ENCODE peak calls at places on chromosomes 13 and 19, in five cellular contexts. One of them, this sample, is unnamed.

GRCh38 chr13:30806784-30807183 is 71.4 kb downstream of the ALOX5AP start:
- DNase-seq in A549: peak
- DNase-seq in K562: no peak
- DNase-seq in HepG2: no peak
- DNase-seq in GM12878: no peak
- DNase-seq in this sample: no peak

GRCh38 chr19:47124937-47125668 is 5.5 kb upstream of the SAE1 start:
- DNase-seq in K562: peak
- DNase-seq in HepG2: peak
- DNase-seq in A549: peak
- DNase-seq in GM12878: no peak
- DNase-seq in this sample: no peak

GRCh38 chr19:6071103-6071485 is 39.2 kb downstream of the RFX2 start:
- DNase-seq in GM12878: no peak
- DNase-seq in HepG2: no peak
- DNase-seq in K562: no peak
- DNase-seq in A549: no peak
- DNase-seq in this sample: no peak

GRCh38 chr13:43572601-43573360 is 214.0 kb downstream of the ENOX1 start:
- DNase-seq in HepG2: no peak
- DNase-seq in K562: no peak
- DNase-seq in GM12878: no peak
- DNase-seq in A549: no peak
- DNase-seq in this sample: no peak

GRCh38 chr19:2135474-2136402 is 15.6 kb downstream of the AP3D1 start:
- DNase-seq in A549: no peak
- DNase-seq in GM12878: no peak
- DNase-seq in HepG2: no peak
- DNase-seq in K562: no peak
- DNase-seq in this sample: no peak

GRCh38 chr19:10550336-10550735 is 6.6 kb downstream of the ATG4D start:
- DNase-seq in A549: no peak
- DNase-seq in GM12878: no peak
- DNase-seq in K562: no peak
- DNase-seq in HepG2: no peak
- DNase-seq in this sample: no peak

GRCh38 chr13:25406377-25406776 is 34.6 kb downstream of the ATP8A2 start:
- DNase-seq in K562: peak
- DNase-seq in A549: peak
- DNase-seq in GM12878: no peak
- DNase-seq in HepG2: peak
- DNase-seq in this sample: peak

GRCh38 chr13:83065136-83065535 is 817.1 kb downstream of the SLITRK1 start:
- DNase-seq in K562: no peak
- DNase-seq in GM12878: no peak
- DNase-seq in A549: no peak
- DNase-seq in HepG2: no peak
- DNase-seq in this sample: no peak

GRCh38 chr19:21439372-21439771 is 42.4 kb downstream of the ZNF493 start:
- DNase-seq in K562: no peak
- DNase-seq in A549: no peak
- DNase-seq in HepG2: peak
- DNase-seq in GM12878: no peak
- DNase-seq in this sample: no peak

GRCh38 chr13:97851269-97851668 is 102.2 kb upstream of the IPO5 start:
- DNase-seq in HepG2: no peak
- DNase-seq in A549: peak
- DNase-seq in K562: no peak
- DNase-seq in GM12878: no peak
- DNase-seq in this sample: no peak

GRCh38 chr19:51830263-51830662 is 35.3 kb downstream of the FPR3 start:
- DNase-seq in K562: peak
- DNase-seq in HepG2: no peak
- DNase-seq in GM12878: no peak
- DNase-seq in A549: no peak
- DNase-seq in this sample: no peak

GRCh38 chr13:32391101-32391620 is 36.8 kb downstream of the N4BP2L1 start:
- DNase-seq in GM12878: no peak
- DNase-seq in HepG2: no peak
- DNase-seq in K562: no peak
- DNase-seq in A549: peak
- DNase-seq in this sample: peak

GRCh38 chr19:5968431-5969373 is 9.2 kb downstream of the RANBP3 start:
- DNase-seq in HepG2: peak
- DNase-seq in GM12878: no peak
- DNase-seq in A549: no peak
- DNase-seq in K562: peak
- DNase-seq in this sample: peak

GRCh38 chr13:21501709-21502108 is 42.6 kb upstream of the ZDHHC20 start:
- DNase-seq in HepG2: peak
- DNase-seq in A549: peak
- DNase-seq in GM12878: no peak
- DNase-seq in K562: no peak
- DNase-seq in this sample: peak

DNA sequence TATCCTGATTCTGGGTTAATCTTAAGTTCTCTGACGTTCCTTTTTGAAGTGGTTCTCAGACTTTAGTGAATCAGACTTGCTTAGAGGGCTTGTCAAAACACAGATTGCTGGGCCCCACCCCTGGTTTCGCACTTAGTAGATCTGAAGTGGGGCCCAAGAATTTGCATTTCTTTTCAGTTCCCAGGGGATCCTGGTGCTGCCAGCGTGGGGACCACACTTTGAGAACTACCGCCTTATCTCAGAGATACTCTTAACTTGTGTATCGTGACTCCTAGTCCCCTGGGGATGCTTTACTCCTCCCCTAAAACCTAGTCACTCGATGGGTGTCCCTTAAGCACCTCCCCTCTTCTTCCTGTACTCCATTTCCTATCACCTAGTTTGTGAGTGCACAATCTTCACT is 5.6 kb downstream of the KRTDAP start:
- DNase-seq in K562: no peak
- DNase-seq in A549: no peak
- DNase-seq in HepG2: no peak
- DNase-seq in GM12878: peak
- DNase-seq in this sample: no peak
- TF ChIP-seq ESRRA in K562: no peak
- TF ChIP-seq ESRRA in A549: no peak
- TF ChIP-seq ESRRA in HepG2: no peak
- TF ChIP-seq ESRRA in GM12878: no peak
- TF ChIP-seq ESRRA in this sample: no peak

GRCh38 chr19:14342809-14343208 is 38.4 kb upstream of the ADGRE5 start:
- DNase-seq in HepG2: no peak
- DNase-seq in K562: no peak
- DNase-seq in GM12878: no peak
- DNase-seq in A549: no peak
- DNase-seq in this sample: peak

GRCh38 chr19:14339741-14340140 is 41.5 kb upstream of the ADGRE5 start:
- DNase-seq in HepG2: no peak
- DNase-seq in GM12878: no peak
- DNase-seq in K562: no peak
- DNase-seq in A549: no peak
- DNase-seq in this sample: no peak

GRCh38 chr19:14343286-14343685 is 38.0 kb upstream of the ADGRE5 start:
- DNase-seq in A549: no peak
- DNase-seq in K562: no peak
- DNase-seq in HepG2: no peak
- DNase-seq in GM12878: no peak
- DNase-seq in this sample: no peak

GRCh38 chr19:14333101-14333871 is 48.0 kb upstream of the ADGRE5 start:
- DNase-seq in K562: no peak
- DNase-seq in GM12878: no peak
- DNase-seq in HepG2: no peak
- DNase-seq in A549: peak
- DNase-seq in this sample: peak

DNA sequence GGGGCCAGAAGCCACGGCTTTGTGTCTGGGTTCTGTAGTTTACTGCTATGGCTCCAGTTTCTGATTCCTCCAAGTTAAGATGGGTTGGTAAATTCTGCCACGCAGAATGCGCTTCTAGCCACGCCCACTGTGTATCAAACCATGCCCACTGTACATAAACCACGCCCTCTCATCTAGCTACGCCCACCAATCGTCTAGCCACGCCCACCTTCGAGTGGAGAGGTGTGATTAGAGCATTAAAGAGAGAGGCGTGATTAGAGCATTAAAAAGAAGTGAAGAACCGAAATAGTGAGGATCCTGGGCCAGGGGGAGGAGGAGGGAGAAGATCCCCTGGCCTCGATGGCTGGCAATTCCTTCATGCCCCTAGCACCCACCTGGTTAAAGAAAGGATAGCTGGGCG is 43.7 kb upstream of the ADGRE5 start:
- DNase-seq in HepG2: no peak
- DNase-seq in K562: peak
- DNase-seq in A549: peak
- DNase-seq in GM12878: no peak
- DNase-seq in this sample: peak
- TF ChIP-seq ESRRA in HepG2: no peak
- TF ChIP-seq ESRRA in K562: no peak
- TF ChIP-seq ESRRA in A549: no peak
- TF ChIP-seq ESRRA in GM12878: no peak
- TF ChIP-seq ESRRA in this sample: no peak

GRCh38 chr13:99777873-99778272 is 193.7 kb downstream of the ZIC5 start:
- DNase-seq in HepG2: no peak
- DNase-seq in GM12878: no peak
- DNase-seq in A549: no peak
- DNase-seq in K562: peak
- DNase-seq in this sample: no peak
- TF ChIP-seq ESRRA in HepG2: no peak
- TF ChIP-seq ESRRA in GM12878: no peak
- TF ChIP-seq ESRRA in A549: no peak
- TF ChIP-seq ESRRA in K562: peak
- TF ChIP-seq ESRRA in this sample: no peak

DNA sequence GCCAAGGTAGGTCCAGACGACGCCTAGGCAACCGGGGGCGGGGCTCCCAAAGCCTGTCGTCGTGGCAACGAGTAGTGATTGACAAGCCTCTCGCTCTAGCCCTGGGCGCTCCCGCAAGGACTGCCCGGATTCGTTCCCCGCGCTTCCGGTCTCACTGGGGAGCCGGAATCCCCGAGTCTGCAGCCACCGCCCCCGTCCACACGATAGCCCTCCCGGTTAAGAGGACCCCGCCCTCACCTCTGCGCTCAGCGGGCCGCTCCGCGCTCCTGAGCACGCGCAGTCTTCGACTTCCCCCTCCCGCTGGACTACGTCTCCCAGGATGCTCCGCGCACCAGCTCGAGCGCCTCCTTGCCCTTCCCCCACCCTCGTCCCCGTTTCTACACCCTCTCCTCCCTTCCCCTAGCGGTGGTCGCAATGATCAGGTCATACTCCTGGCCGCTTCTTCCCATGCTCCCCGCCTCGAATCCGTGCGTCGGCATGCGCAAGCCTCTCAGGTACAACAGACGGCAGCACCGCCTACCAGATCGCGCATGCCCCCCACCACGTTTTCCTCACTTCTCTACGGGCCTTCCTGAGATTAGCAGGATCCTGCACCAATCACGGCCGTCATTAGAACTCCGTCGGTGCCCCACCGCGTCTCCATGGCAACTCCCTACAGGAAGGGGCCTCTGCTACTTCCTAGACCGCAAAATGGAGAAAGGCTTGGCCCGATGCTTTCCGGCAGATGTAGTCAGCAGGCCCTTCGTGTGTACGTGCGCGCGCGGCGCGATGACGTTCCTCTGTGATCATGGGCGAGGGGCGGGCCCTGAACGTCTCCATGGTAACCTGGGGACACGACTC is at the start of gene MZF1:
- DNase-seq in HepG2: peak
- DNase-seq in A549: peak
- DNase-seq in K562: peak
- DNase-seq in GM12878: peak
- DNase-seq in this sample: peak
- TF ChIP-seq ESRRA in HepG2: peak
- TF ChIP-seq ESRRA in A549: no peak
- TF ChIP-seq ESRRA in K562: peak
- TF ChIP-seq ESRRA in GM12878: no peak
- TF ChIP-seq ESRRA in this sample: no peak

GRCh38 chr19:4069331-4069959 is 2.7 kb upstream of the ZBTB7A start:
- DNase-seq in HepG2: no peak
- DNase-seq in GM12878: no peak
- DNase-seq in A549: no peak
- DNase-seq in K562: no peak
- DNase-seq in this sample: no peak
- TF ChIP-seq ESRRA in HepG2: no peak
- TF ChIP-seq ESRRA in GM12878: no peak
- TF ChIP-seq ESRRA in A549: no peak
- TF ChIP-seq ESRRA in K562: no peak
- TF ChIP-seq ESRRA in this sample: no peak

GRCh38 chr13:34124912-34125311 is 307.0 kb downstream of the RFC3 start:
- DNase-seq in GM12878: no peak
- DNase-seq in A549: peak
- DNase-seq in K562: no peak
- DNase-seq in HepG2: peak
- DNase-seq in this sample: no peak
- TF ChIP-seq ESRRA in GM12878: no peak
- TF ChIP-seq ESRRA in A549: no peak
- TF ChIP-seq ESRRA in K562: no peak
- TF ChIP-seq ESRRA in HepG2: no peak
- TF ChIP-seq ESRRA in this sample: no peak

DNA sequence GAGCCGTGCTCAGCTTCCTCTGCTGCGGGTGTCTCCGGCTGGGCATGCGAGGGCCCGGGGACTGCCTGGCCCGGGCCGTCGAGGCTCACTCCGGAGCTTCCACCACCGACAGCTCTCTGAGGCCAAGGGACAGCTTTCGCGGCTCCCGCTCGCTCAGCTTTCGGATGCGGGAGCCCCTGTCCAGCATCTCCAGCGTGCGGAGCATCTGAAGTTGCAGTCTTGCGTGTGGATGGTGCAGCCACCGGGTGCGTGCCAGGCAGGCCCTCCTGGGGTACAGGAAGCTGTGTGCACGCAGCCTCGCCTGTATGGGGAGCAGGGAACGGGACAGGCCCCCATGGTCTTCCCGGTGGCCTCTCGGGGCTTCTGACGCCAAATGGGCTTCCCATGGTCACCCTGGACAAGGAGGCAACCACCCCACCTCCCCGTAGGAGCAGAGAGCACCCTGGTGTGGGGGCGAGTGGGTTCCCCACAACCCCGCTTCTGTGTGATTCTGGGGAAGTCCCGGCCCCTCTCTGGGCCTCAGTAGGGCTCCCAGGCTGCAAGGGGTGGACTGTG is 1.2 kb downstream of the S1PR4 start:
- DNase-seq in K562: no peak
- DNase-seq in HepG2: no peak
- DNase-seq in A549: no peak
- DNase-seq in GM12878: no peak
- DNase-seq in this sample: no peak
- TF ChIP-seq ESRRA in K562: no peak
- TF ChIP-seq ESRRA in HepG2: no peak
- TF ChIP-seq ESRRA in A549: no peak
- TF ChIP-seq ESRRA in GM12878: no peak
- TF ChIP-seq ESRRA in this sample: no peak

This sample was measured in WTC11.